ENCODE peak calls at places on chromosomes 11 and 22, in nine cellular contexts. D is stomach, Z is A549, L is spleen, G is heart left ventricle, W is endothelial cell of umbilical vein, H is right lobe of liver, F is K562, M is adrenal gland. T is an unnamed sample.
A peak's percentile ranks its signal among the peaks of the same experiment; 100 is the strongest.

GRCh38 chr11:94719864-94720263 is 48.3 kb upstream of the AMOTL1 start:
- DNase-seq in D (no peak), Z (no peak), L (no peak), G (no peak), W (no peak), H (no peak), F (no peak), M (no peak), T (no peak)

GRCh38 chr11:1854949-1855885 is 2.3 kb downstream of the LSP1 start:
- DNase-seq in D (no peak), Z (no peak), L (peak; percentile 84), G (no peak), W (no peak), H (no peak), F (peak; percentile 45), M (no peak), T (no peak)

GRCh38 chr11:27084407-27084985 is 43.9 kb downstream of the BBOX1 start:
- DNase-seq in D (no peak), Z (no peak), L (no peak), G (no peak), W (no peak), H (no peak), F (no peak), M (no peak), T (no peak)

GRCh38 chr11:8839306-8839956 is 71.6 kb upstream of the AKIP1 start:
- DNase-seq in D (no peak), Z (no peak), L (peak; percentile 46), G (no peak), W (peak; percentile 7), H (no peak), F (no peak), M (no peak), T (no peak)

GRCh38 chr22:38964306-38964705 is 6.9 kb downstream of the APOBEC3A start:
- DNase-seq in D (no peak), Z (no peak), L (peak; percentile 72), G (no peak), W (no peak), H (no peak), F (no peak), M (no peak), T (no peak)

GRCh38 chr22:19289475-19290161 is 1.9 kb downstream of the CLTCL1 start:
- DNase-seq in D (no peak), Z (no peak), L (no peak), G (no peak), W (no peak), H (no peak), F (no peak), M (no peak), T (no peak)

GRCh38 chr22:48579035-48579914 is 1248.4 kb downstream of the BRD1 start:
- DNase-seq in D (no peak), Z (no peak), L (no peak), G (peak; percentile 15), W (no peak), H (no peak), F (no peak), M (no peak), T (no peak)

GRCh38 chr22:46758867-46759290 is 3.6 kb upstream of the TBC1D22A start:
- DNase-seq in D (peak; percentile 76), Z (peak; percentile 72), L (peak; percentile 72), G (peak; percentile 63), W (peak; percentile 82), H (peak; percentile 43), F (peak; percentile 23), M (no peak), T (no peak)

GRCh38 chr11:35292290-35292689 is 127.1 kb downstream of the SLC1A2 start:
- DNase-seq in D (no peak), Z (no peak), L (no peak), G (no peak), W (no peak), H (no peak), F (no peak), M (no peak), T (no peak)

GRCh38 chr11:111631034-111631665 is 28.9 kb downstream of the SIK2 start:
- DNase-seq in D (no peak), Z (no peak), L (no peak), G (no peak), W (no peak), H (no peak), F (no peak), M (no peak), T (no peak)

GRCh38 chr22:49685116-49685515 is 142.6 kb downstream of the BRD1 start:
- DNase-seq in D (no peak), Z (no peak), L (no peak), G (no peak), W (no peak), H (no peak), F (no peak), M (no peak), T (no peak)

GRCh38 chr11:119433369-119433749 is 10.4 kb upstream of the THY1 start:
- DNase-seq in D (no peak), Z (no peak), L (no peak), G (no peak), W (no peak), H (no peak), F (no peak), M (no peak), T (no peak)

GRCh38 chr11:13256216-13256615 is 21.4 kb upstream of the BMAL1 start:
- DNase-seq in D (no peak), Z (no peak), L (no peak), G (no peak), W (no peak), H (no peak), F (no peak), M (no peak), T (no peak)

GRCh38 chr11:70900540-70900939 is 351.8 kb downstream of the SHANK2 start:
- DNase-seq in D (peak; percentile 55), Z (no peak), L (no peak), G (no peak), W (no peak), H (no peak), F (no peak), M (no peak), T (no peak)

GRCh38 chr11:119651802-119652584 is 77.0 kb downstream of the NECTIN1 start:
- DNase-seq in D (no peak), Z (no peak), L (no peak), G (peak; percentile 22), W (no peak), H (no peak), F (no peak), M (no peak), T (no peak)

GRCh38 chr11:64809781-64810241 is 540 bp downstream of the MEN1 start:
- DNase-seq in D (peak; percentile 65), Z (no peak), L (peak; percentile 86), G (no peak), W (no peak), H (peak; percentile 54), F (peak; percentile 44), M (no peak), T (no peak)

GRCh38 chr11:78298216-78298860 is 109.6 kb downstream of the USP35 start:
- DNase-seq in D (no peak), Z (no peak), L (no peak), G (no peak), W (no peak), H (no peak), F (no peak), M (no peak), T (no peak)

GRCh38 chr11:57294225-57295131 is 30.3 kb downstream of the TNKS1BP1 start:
- DNase-seq in D (peak; percentile 81), Z (no peak), L (no peak), G (no peak), W (peak; percentile 74), H (no peak), F (no peak), M (no peak), T (no peak)

GRCh38 chr11:122264121-122264520 is 148.1 kb upstream of the BLID start:
- DNase-seq in D (no peak), Z (no peak), L (no peak), G (no peak), W (no peak), H (no peak), F (no peak), M (no peak), T (no peak)

GRCh38 chr11:94602430-94603372 is 35.5 kb downstream of the PIWIL4 start:
- DNase-seq in D (peak; percentile 67), Z (peak; percentile 41), L (no peak), G (peak; percentile 60), W (peak; percentile 66), H (peak; percentile 80), F (peak; percentile 20), M (peak; percentile 39), T (peak; percentile 64)

GRCh38 chr11:48062649-48063048 is 82.3 kb downstream of the PTPRJ start:
- DNase-seq in D (no peak), Z (no peak), L (no peak), G (no peak), W (no peak), H (no peak), F (no peak), M (no peak), T (no peak)
- H3K27ac ChIP-seq in D (peak overlapping the region; percentile 74), Z (peak overlapping the region; percentile 74), L (no peak overlapping the region), G (no peak overlapping the region), W (no peak overlapping the region), H (no peak overlapping the region), F (no peak overlapping the region), M (no peak overlapping the region), T (no peak overlapping the region)

GRCh38 chr22:35072939-35073338 is 7.0 kb downstream of the ISX start:
- DNase-seq in D (no peak), Z (no peak), L (no peak), G (no peak), W (no peak), H (no peak), F (no peak), M (no peak), T (no peak)
- TF ChIP-seq POLR2A in D (no peak), Z (no peak), L (no peak), G (no peak), W (no peak), H (no peak), F (no peak), M (no peak), T (no peak)

DNA sequence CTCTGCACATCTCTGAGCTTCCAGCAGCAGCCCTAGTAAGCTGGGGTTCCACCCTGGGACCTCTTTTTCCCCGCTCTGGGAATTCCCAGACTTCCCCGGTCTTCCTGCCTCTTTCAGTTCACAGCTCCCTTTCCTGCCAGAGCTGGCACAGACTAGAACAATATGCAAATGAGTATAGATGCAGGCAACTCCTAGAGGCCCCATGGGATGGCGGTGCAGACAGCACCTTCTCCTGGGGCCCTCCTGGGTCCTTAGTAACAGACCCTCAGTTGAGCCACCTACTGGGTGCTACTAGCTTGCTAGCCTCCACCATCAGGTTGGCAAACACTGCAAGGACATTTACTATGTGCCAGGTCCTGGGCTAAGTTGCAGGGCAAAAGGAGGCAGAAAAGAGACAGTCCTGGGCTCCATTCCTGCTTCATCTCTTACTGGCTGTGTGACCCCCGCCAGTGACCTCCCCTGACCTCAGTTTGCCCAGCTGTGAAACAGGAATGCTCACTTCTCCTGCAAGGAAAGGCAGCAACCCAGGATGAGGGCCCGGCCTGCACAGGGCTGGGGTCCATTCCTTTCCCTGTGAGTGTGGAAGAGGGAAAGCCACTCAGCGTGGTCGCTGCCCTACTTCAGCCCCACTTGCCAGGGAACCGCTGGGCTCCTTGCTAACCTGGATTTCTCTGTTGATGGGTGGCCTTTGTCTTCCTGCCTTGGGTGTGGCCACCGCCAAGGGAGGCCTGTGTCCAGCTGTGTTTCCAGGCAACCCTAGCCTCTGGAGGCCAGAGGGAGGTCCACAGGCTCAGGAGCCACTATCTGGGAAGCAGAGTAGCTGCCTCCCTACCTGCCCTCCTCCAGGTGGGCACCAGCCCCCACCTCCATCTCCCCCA is 7.3 kb downstream of the RELT start:
- DNase-seq in D (peak; percentile 50), Z (no peak), L (no peak), G (no peak), W (peak; percentile 76), H (no peak), F (no peak), M (no peak), T (no peak)
- H3K27ac ChIP-seq in D (peak overlapping the region; percentile 83), Z (no peak overlapping the region), L (peak overlapping the region; percentile 95), G (no peak overlapping the region), W (peak overlapping the region; percentile 53), H (peak overlapping the region; percentile 53), F (no peak overlapping the region), M (no peak overlapping the region), T (no peak overlapping the region)

GRCh38 chr22:23913661-23914353 is 19.6 kb downstream of the MIF start:
- DNase-seq in D (peak; percentile 100), Z (no peak), L (peak; percentile 100), G (peak; percentile 100), W (peak; percentile 99), H (peak; percentile 100), F (peak; percentile 90), M (peak; percentile 99), T (peak; percentile 98)
- TF ChIP-seq POLR2A in D (no peak), Z (no peak), L (peak; percentile 69), G (no peak), W (peak; percentile 86), H (peak; percentile 88), F (peak; percentile 79), M (peak; percentile 97), T (peak; percentile 86)

T was measured in uterus.